ENCODE peak calls at places on chromosomes 1 and 21, in eight cellular contexts. R, C, S, X, T, L, Y and K are unnamed samples.

GRCh38 chr21:33684923-33685560 is 42.7 kb downstream of the ITSN1 start:
- DNase-seq in R (peak), C (peak), S (peak), X (no peak), T (no peak), L (no peak), Y (no peak), K (no peak)

GRCh38 chr1:56222914-56223540 is 356.3 kb downstream of the PLPP3 start:
- DNase-seq in R (no peak), C (no peak), S (no peak), X (no peak), T (no peak), L (no peak), Y (no peak), K (no peak)

GRCh38 chr1:42765832-42766722 is 751 bp downstream of the P3H1 start:
- DNase-seq in R (peak), C (peak), S (peak), X (peak), T (peak), L (peak), Y (peak), K (peak)

GRCh38 chr1:110176299-110176956 is 26.1 kb downstream of the SLC6A17 start:
- DNase-seq in R (no peak), C (no peak), S (no peak), X (peak), T (no peak), L (no peak), Y (no peak), K (no peak)

GRCh38 chr1:91579658-91580228 is 79.1 kb downstream of the CDC7 start:
- DNase-seq in R (no peak), C (no peak), S (no peak), X (no peak), T (no peak), L (no peak), Y (no peak), K (no peak)

GRCh38 chr1:55140546-55140983 is 74.6 kb downstream of the USP24 start:
- DNase-seq in R (peak), C (peak), S (peak), X (peak), T (peak), L (peak), Y (peak), K (peak)

GRCh38 chr1:93395195-93395594 is 49.5 kb downstream of the DR1 start:
- DNase-seq in R (peak), C (peak), S (no peak), X (no peak), T (no peak), L (no peak), Y (no peak), K (no peak)

GRCh38 chr1:24107462-24108225 is 4.3 kb downstream of the MYOM3 start:
- DNase-seq in R (peak), C (peak), S (peak), X (no peak), T (no peak), L (peak), Y (no peak), K (no peak)

GRCh38 chr1:230066466-230067404 is at the start of gene GALNT2:
- DNase-seq in R (peak), C (peak), S (peak), X (peak), T (peak), L (no peak), Y (peak), K (peak)